ENCODE peak calls at places on chromosomes 1 and 21, in six cellular contexts. H, V, A, W, N and Q are unnamed samples.

GRCh38 chr1:47180603-47181094 is 9.2 kb downstream of the PDZK1IP1 start:
- DNase-seq in H (no peak), V (no peak), A (no peak), W (no peak), N (no peak), Q (no peak)

GRCh38 chr1:41400235-41400634 is 39.0 kb downstream of the FOXO6 start:
- DNase-seq in H (no peak), V (no peak), A (no peak), W (no peak), N (no peak), Q (no peak)

GRCh38 chr1:232127190-232127589 is 500.6 kb downstream of the DISC1 start:
- DNase-seq in H (peak; percentile 94), V (peak; percentile 20), A (no peak), W (peak; percentile 90), N (peak; percentile 36), Q (no peak)

GRCh38 chr1:6102227-6102845 is 56.6 kb downstream of the KCNAB2 start:
- DNase-seq in H (no peak), V (no peak), A (no peak), W (no peak), N (no peak), Q (no peak)

GRCh38 chr1:179867493-179868330 is 9.9 kb downstream of the TOR1AIP2 start:
- DNase-seq in H (peak; percentile 53), V (peak; percentile 65), A (peak; percentile 29), W (peak; percentile 50), N (peak; percentile 64), Q (no peak)

GRCh38 chr1:28581531-28582247 is 10.4 kb upstream of the RAB42 start:
- DNase-seq in H (peak; percentile 95), V (peak; percentile 97), A (peak; percentile 90), W (peak; percentile 94), N (peak; percentile 88), Q (peak; percentile 61)

GRCh38 chr1:29569971-29570634 is 333.8 kb downstream of the PTPRU start:
- DNase-seq in H (peak; percentile 99), V (peak; percentile 65), A (peak; percentile 72), W (peak; percentile 98), N (peak; percentile 13), Q (peak; percentile 14)

GRCh38 chr1:231613419-231614349 is 12.9 kb upstream of the DISC1 start:
- DNase-seq in H (no peak), V (no peak), A (no peak), W (no peak), N (no peak), Q (no peak)

GRCh38 chr1:29736582-29737188 is 500.4 kb downstream of the PTPRU start:
- DNase-seq in H (peak; percentile 70), V (peak; percentile 85), A (peak; percentile 67), W (peak; percentile 60), N (peak; percentile 3), Q (no peak)

GRCh38 chr1:248599396-248599795 is 1.9 kb upstream of the OR2T10 start:
- DNase-seq in H (no peak), V (no peak), A (no peak), W (no peak), N (no peak), Q (no peak)

GRCh38 chr1:209621329-209621728 is 30.9 kb downstream of the LAMB3 start:
- DNase-seq in H (no peak), V (no peak), A (no peak), W (no peak), N (no peak), Q (no peak)

GRCh38 chr21:36841866-36842265 is 124.6 kb downstream of the HLCS start:
- DNase-seq in H (peak; percentile 60), V (no peak), A (no peak), W (peak; percentile 81), N (no peak), Q (no peak)

GRCh38 chr1:38222906-38223305 is 176.3 kb upstream of the POU3F1 start:
- DNase-seq in H (no peak), V (no peak), A (no peak), W (no peak), N (no peak), Q (peak; percentile 10)

GRCh38 chr1:204384636-204385354 is 25.1 kb upstream of the PLEKHA6 start:
- DNase-seq in H (peak; percentile 71), V (no peak), A (peak; percentile 22), W (peak; percentile 50), N (no peak), Q (no peak)

GRCh38 chr21:16192900-16193299 is 463.1 kb downstream of the USP25 start:
- DNase-seq in H (peak; percentile 70), V (peak; percentile 24), A (no peak), W (peak; percentile 20), N (peak; percentile 23), Q (no peak)

GRCh38 chr1:183761871-183762270 is 43.0 kb upstream of the RGL1 start:
- DNase-seq in H (no peak), V (no peak), A (peak; percentile 78), W (peak; percentile 39), N (no peak), Q (peak; percentile 12)

GRCh38 chr1:169890761-169891538 is 2.7 kb downstream of the SCYL3 start:
- DNase-seq in H (peak; percentile 75), V (peak; percentile 33), A (no peak), W (no peak), N (no peak), Q (no peak)

GRCh38 chr1:25879675-25880074 is 4.2 kb upstream of the PAQR7 start:
- DNase-seq in H (no peak), V (no peak), A (no peak), W (no peak), N (no peak), Q (no peak)

GRCh38 chr1:228969968-228970800 is 234.9 kb downstream of the RHOU start:
- DNase-seq in H (no peak), V (no peak), A (no peak), W (no peak), N (no peak), Q (no peak)

GRCh38 chr1:234529661-234530237 is 50.8 kb upstream of the TARBP1 start:
- DNase-seq in H (no peak), V (no peak), A (no peak), W (no peak), N (no peak), Q (no peak)

GRCh38 chr1:234533034-234533571 is 54.1 kb upstream of the TARBP1 start:
- DNase-seq in H (peak; percentile 63), V (peak; percentile 39), A (peak; percentile 69), W (peak; percentile 97), N (no peak), Q (peak; percentile 88)

GRCh38 chr1:234530641-234531040 is 51.7 kb upstream of the TARBP1 start:
- DNase-seq in H (no peak), V (no peak), A (no peak), W (no peak), N (no peak), Q (no peak)

GRCh38 chr1:234532511-234532922 is 53.5 kb upstream of the TARBP1 start:
- DNase-seq in H (no peak), V (no peak), A (no peak), W (no peak), N (no peak), Q (no peak)

GRCh38 chr1:234531181-234532132 is 52.5 kb upstream of the TARBP1 start:
- DNase-seq in H (peak; percentile 52), V (peak; percentile 49), A (peak; percentile 68), W (peak; percentile 87), N (no peak), Q (no peak)
- H3K4me3 ChIP-seq in H (no peak overlapping the region), V (no peak overlapping the region), A (no peak overlapping the region), W (no peak overlapping the region), N (no peak overlapping the region), Q (no peak overlapping the region)

GRCh38 chr1:198935371-198935921 is 296.6 kb downstream of the PTPRC start:
- DNase-seq in H (peak; percentile 96), V (peak; percentile 96), A (peak; percentile 96), W (peak; percentile 98), N (peak; percentile 25), Q (peak; percentile 80)
- H3K4me3 ChIP-seq in H (peak overlapping the region; percentile 83), V (peak overlapping the region; percentile 54), A (peak overlapping the region; percentile 74), W (peak overlapping the region; percentile 89), N (peak overlapping the region; percentile 55), Q (peak overlapping the region; percentile 87)

DNA sequence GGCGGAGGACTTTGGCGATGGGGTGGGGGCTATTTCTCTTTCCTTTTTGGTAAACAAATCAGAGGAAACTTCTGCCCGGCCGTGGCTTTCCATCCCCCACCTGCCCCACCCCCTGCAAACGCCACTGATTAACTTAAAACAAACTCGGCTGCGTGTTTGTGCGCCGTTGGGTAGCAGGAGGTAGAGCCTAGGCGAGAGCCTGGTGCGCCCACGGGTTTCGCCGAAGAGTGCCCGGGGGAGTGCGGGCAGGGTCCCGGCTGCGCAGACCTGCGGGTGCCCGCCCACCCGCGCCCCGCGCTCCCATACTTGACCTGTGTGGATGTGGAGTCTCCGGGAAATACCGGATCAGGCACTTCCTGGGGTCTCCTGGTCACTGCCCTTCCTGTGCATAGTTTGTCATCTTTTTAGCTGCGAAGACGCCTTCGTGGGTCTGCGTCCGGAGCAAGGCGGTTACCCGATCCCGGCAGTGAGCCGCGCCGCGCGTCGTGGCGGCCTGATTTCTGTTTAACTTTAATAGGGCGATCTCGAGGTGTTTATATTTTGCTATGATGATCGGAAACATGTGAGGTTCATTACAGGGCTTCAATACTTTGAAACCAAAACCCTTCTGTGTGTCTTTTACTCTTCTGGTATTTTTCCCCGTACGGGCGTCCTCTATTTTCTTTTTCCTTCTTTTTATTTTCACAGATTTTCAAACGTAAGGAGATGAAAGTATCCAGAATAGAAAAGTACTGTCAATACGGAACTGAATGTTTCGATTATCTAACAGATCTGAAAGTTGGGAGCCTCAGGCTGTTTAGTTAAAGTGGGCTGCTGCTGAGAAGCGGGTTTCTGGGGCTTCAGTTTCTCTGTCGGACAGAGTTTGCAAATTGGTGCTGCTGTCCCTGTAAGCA is 15.2 kb downstream of the NR5A2 start:
- DNase-seq in H (no peak), V (peak; percentile 69), A (no peak), W (no peak), N (no peak), Q (no peak)
- H3K4me3 ChIP-seq in H (no peak overlapping the region), V (peak overlapping the region; percentile 9), A (peak overlapping the region; percentile 39), W (peak overlapping the region; percentile 56), N (peak overlapping the region; percentile 68), Q (peak overlapping the region; percentile 47)

GRCh38 chr1:63790989-63791388 is 17.2 kb downstream of the ROR1 start:
- DNase-seq in H (peak; percentile 61), V (no peak), A (no peak), W (no peak), N (no peak), Q (no peak)
- H3K4me3 ChIP-seq in H (no peak overlapping the region), V (no peak overlapping the region), A (no peak overlapping the region), W (no peak overlapping the region), N (no peak overlapping the region), Q (no peak overlapping the region)

GRCh38 chr1:23555225-23555801 is 4.0 kb downstream of the ID3 start:
- DNase-seq in H (no peak), V (no peak), A (no peak), W (peak; percentile 68), N (no peak), Q (no peak)
- H3K4me3 ChIP-seq in H (peak overlapping the region; percentile 58), V (peak overlapping the region; percentile 10), A (peak overlapping the region; percentile 98), W (peak overlapping the region; percentile 43), N (peak overlapping the region; percentile 25), Q (peak overlapping the region; percentile 57)

DNA sequence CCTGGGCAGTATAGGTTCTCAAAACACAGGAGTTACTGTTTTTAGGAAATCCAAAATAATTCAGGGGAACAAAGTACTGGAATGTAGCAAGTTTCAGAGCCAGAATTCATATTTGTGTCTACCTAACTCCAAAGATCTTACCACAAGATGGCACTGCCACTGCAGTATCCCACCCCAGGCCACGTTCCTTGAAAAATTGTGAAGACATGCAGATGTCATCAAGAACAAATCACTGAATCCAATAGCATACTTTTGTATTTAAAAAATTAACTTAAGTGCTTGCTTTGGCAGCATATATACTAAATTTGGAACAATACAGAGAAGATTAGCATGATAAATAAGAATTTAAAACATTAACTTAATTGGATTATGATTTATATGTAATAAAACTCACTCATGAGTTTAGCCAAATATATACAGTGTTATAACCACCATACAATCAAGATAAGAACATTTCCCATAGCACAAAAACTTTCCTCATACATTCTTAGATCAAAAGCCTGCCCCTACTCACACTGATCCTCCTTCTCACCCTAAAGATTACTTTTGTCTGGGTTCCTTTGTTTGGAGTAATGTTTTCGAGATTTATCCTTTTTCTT is 209.9 kb downstream of the FAF1 start:
- DNase-seq in H (peak; percentile 51), V (peak; percentile 13), A (peak; percentile 20), W (peak; percentile 36), N (peak; percentile 35), Q (no peak)
- H3K4me3 ChIP-seq in H (no peak overlapping the region), V (no peak overlapping the region), A (no peak overlapping the region), W (no peak overlapping the region), N (no peak overlapping the region), Q (no peak overlapping the region)